ENCODE peak calls at places on chromosome 2, in seven cellular contexts. A is fibroblast of pulmonary artery, B is hepatocyte, N is GM23338, V is fibroblast of mammary gland, Y is adrenal gland, R is tibial artery. X is an unnamed sample.

GRCh38 chr2:60641866-60642788 is 88.7 kb upstream of the BCL11A start:
- DNase-seq in A (peak), B (peak), N (peak), V (peak), Y (peak), R (no peak), X (peak)

GRCh38 chr2:101540518-101540917 is 65.6 kb upstream of the RFX8 start:
- DNase-seq in A (peak), B (no peak), N (no peak), V (peak), Y (no peak), R (no peak), X (no peak)

GRCh38 chr2:157439792-157440186 is 4.1 kb downstream of the CYTIP start:
- DNase-seq in A (no peak), B (no peak), N (no peak), V (no peak), Y (no peak), R (no peak), X (no peak)

GRCh38 chr2:225920621-225921020 is 521.1 kb downstream of the NYAP2 start:
- DNase-seq in A (no peak), B (no peak), N (no peak), V (peak), Y (no peak), R (no peak), X (no peak)

GRCh38 chr2:58620127-58620526 is 379.0 kb upstream of the FANCL start:
- DNase-seq in A (no peak), B (no peak), N (no peak), V (peak), Y (no peak), R (no peak), X (no peak)

GRCh38 chr2:218026676-218027425 is 24.1 kb upstream of the TNS1 start:
- DNase-seq in A (no peak), B (no peak), N (no peak), V (no peak), Y (no peak), R (peak), X (peak)

GRCh38 chr2:171551836-171552235 is 29.6 kb downstream of the CYBRD1 start:
- DNase-seq in A (peak), B (no peak), N (no peak), V (no peak), Y (no peak), R (no peak), X (no peak)

GRCh38 chr2:206275274-206276160 is 1.1 kb downstream of the ZDBF2 start:
- DNase-seq in A (peak), B (peak), N (peak), V (peak), Y (no peak), R (no peak), X (no peak)

GRCh38 chr2:101486258-101486701 is 11.4 kb upstream of the RFX8 start:
- DNase-seq in A (peak), B (no peak), N (no peak), V (no peak), Y (no peak), R (no peak), X (no peak)

GRCh38 chr2:118835739-118836410 is 11.6 kb downstream of the EN1 start:
- DNase-seq in A (no peak), B (no peak), N (peak), V (no peak), Y (no peak), R (no peak), X (no peak)

GRCh38 chr2:233349005-233349998 is 5.0 kb upstream of the DGKD start:
- DNase-seq in A (no peak), B (peak), N (no peak), V (no peak), Y (peak), R (no peak), X (no peak)

GRCh38 chr2:72173640-72174321 is 26.1 kb upstream of the CYP26B1 start:
- DNase-seq in A (peak), B (no peak), N (peak), V (no peak), Y (no peak), R (no peak), X (no peak)

GRCh38 chr2:130381145-130381544 is 25.3 kb downstream of the PTPN18 start:
- DNase-seq in A (no peak), B (no peak), N (no peak), V (no peak), Y (no peak), R (no peak), X (no peak)

GRCh38 chr2:10775831-10776230 is 36.8 kb downstream of the PDIA6 start:
- DNase-seq in A (no peak), B (no peak), N (no peak), V (no peak), Y (no peak), R (peak), X (no peak)

GRCh38 chr2:129888896-129889295 is 90.6 kb upstream of the RAB6C start:
- DNase-seq in A (peak), B (peak), N (no peak), V (peak), Y (no peak), R (no peak), X (no peak)

GRCh38 chr2:99285521-99285920 is 15.5 kb downstream of the LYG1 start:
- DNase-seq in A (no peak), B (no peak), N (no peak), V (no peak), Y (no peak), R (no peak), X (no peak)

GRCh38 chr2:183283176-183283575 is 158.9 kb downstream of the NUP35 start:
- DNase-seq in A (no peak), B (no peak), N (no peak), V (peak), Y (no peak), R (no peak), X (no peak)

GRCh38 chr2:11553661-11554429 is 20.0 kb downstream of the GREB1 start:
- DNase-seq in A (peak), B (no peak), N (no peak), V (peak), Y (no peak), R (no peak), X (no peak)

GRCh38 chr2:101151141-101151858 is at the start of gene TBC1D8:
- DNase-seq in A (peak), B (peak), N (peak), V (peak), Y (peak), R (peak), X (no peak)

GRCh38 chr2:209638346-209638745 is 133.3 kb upstream of the UNC80 start:
- DNase-seq in A (peak), B (no peak), N (no peak), V (peak), Y (no peak), R (no peak), X (no peak)

GRCh38 chr2:4635289-4635688 is 931.9 kb downstream of the DCDC2C start:
- DNase-seq in A (no peak), B (no peak), N (no peak), V (no peak), Y (no peak), R (no peak), X (peak)

GRCh38 chr2:19857100-19857499 is 44.7 kb downstream of the TTC32 start:
- DNase-seq in A (no peak), B (no peak), N (no peak), V (no peak), Y (no peak), R (no peak), X (no peak)

GRCh38 chr2:235614900-235615712 is 121.3 kb downstream of the AGAP1 start:
- DNase-seq in A (peak), B (no peak), N (no peak), V (peak), Y (peak), R (peak), X (no peak)

GRCh38 chr2:132975490-132976105 is 305.6 kb upstream of the LYPD1 start:
- DNase-seq in A (no peak), B (no peak), N (peak), V (no peak), Y (no peak), R (no peak), X (no peak)

GRCh38 chr2:223465793-223466192 is 136.4 kb downstream of the SCG2 start:
- DNase-seq in A (peak), B (peak), N (no peak), V (peak), Y (peak), R (peak), X (no peak)

GRCh38 chr2:240435955-240436625 is 627 bp downstream of the GPC1 start:
- DNase-seq in A (peak), B (peak), N (no peak), V (no peak), Y (peak), R (peak), X (no peak)

GRCh38 chr2:20213651-20214565 is 11.0 kb downstream of the SDC1 start:
- DNase-seq in A (peak), B (peak), N (no peak), V (no peak), Y (no peak), R (no peak), X (no peak)

GRCh38 chr2:120254178-120254577 is 1.5 kb downstream of the RALB start:
- DNase-seq in A (no peak), B (no peak), N (no peak), V (no peak), Y (no peak), R (no peak), X (no peak)

GRCh38 chr2:210195066-210195852 is 24.1 kb upstream of the KANSL1L start:
- DNase-seq in A (peak), B (peak), N (peak), V (peak), Y (no peak), R (no peak), X (no peak)

GRCh38 chr2:8647462-8647857 is 34.4 kb upstream of the ID2 start:
- DNase-seq in A (no peak), B (no peak), N (no peak), V (no peak), Y (no peak), R (no peak), X (no peak)

GRCh38 chr2:8649718-8650117 is 32.1 kb upstream of the ID2 start:
- DNase-seq in A (no peak), B (no peak), N (no peak), V (no peak), Y (no peak), R (no peak), X (no peak)

GRCh38 chr2:8650256-8650655 is 31.6 kb upstream of the ID2 start:
- DNase-seq in A (no peak), B (no peak), N (no peak), V (no peak), Y (no peak), R (no peak), X (no peak)

GRCh38 chr2:8646731-8647461 is 35.0 kb upstream of the ID2 start:
- DNase-seq in A (no peak), B (no peak), N (no peak), V (no peak), Y (no peak), R (no peak), X (no peak)

GRCh38 chr2:8648441-8648840 is 33.4 kb upstream of the ID2 start:
- DNase-seq in A (no peak), B (no peak), N (no peak), V (no peak), Y (no peak), R (no peak), X (no peak)
- H3K4me3 ChIP-seq in A (no peak), B (no peak), N (no peak), V (no peak), Y (no peak), R (no peak), X (no peak)

DNA sequence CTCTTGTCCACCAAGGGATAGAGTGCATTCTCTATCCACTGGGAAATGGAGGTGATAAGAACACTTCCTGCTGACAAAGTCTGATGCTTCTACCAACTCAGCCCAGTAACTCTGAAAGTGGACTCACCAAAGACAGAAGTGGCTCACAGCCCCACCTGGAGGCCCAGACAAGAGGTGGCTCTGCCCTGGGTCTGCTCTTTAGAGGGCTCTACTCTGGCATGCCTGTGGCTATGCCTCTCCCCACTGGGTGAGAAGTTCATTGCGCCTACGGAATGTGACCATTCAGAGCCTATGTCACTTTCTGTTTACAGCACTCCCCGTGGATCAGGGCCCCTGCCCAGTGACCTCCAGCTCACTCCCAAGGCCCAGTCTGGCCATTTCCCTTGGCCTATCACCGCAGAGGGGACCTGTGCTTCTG is 13.5 kb upstream of the XDH start:
- DNase-seq in A (peak), B (no peak), N (peak), V (peak), Y (no peak), R (no peak), X (no peak)
- TF ChIP-seq CTCF in A (peak), B (no peak), N (peak), V (peak), Y (no peak), R (no peak), X (no peak)

GRCh38 chr2:70523996-70524965 is 29.3 kb downstream of the TGFA start:
- DNase-seq in A (peak), B (no peak), N (peak), V (peak), Y (peak), R (no peak), X (no peak)
- H3K4me3 ChIP-seq in A (no peak), B (no peak), N (no peak), V (no peak), Y (no peak), R (no peak), X (no peak)

DNA sequence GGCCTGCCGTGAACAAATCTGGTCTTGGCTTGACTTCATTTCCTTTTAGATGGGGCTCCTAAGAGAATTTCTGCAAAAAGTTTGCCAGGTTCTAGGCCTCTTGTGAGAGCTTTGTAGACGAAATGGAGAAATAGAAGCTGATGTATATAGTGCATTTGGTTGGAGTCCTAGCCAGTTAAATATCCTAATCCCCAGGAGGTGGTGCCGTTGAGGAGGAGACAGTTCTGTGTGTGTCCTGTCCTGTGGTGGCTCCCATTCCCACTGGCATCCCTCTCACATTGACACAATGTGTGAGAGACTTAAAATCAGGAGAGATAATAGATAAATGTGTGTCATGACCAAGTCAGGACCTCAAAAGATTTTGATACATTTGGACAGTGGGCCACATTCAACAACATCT is 34.6 kb upstream of the DNER start:
- DNase-seq in A (no peak), B (no peak), N (peak), V (no peak), Y (no peak), R (no peak), X (no peak)
- TF ChIP-seq CTCF in A (no peak), B (no peak), N (peak), V (peak), Y (no peak), R (no peak), X (no peak)

GRCh38 chr2:159137511-159138101 is 148.9 kb downstream of the WDSUB1 start:
- DNase-seq in A (peak), B (no peak), N (no peak), V (peak), Y (no peak), R (no peak), X (peak)

GRCh38 chr2:159133795-159134194 is 152.7 kb downstream of the WDSUB1 start:
- DNase-seq in A (peak), B (no peak), N (no peak), V (peak), Y (no peak), R (no peak), X (no peak)

GRCh38 chr2:159138642-159139182 is 147.8 kb downstream of the WDSUB1 start:
- DNase-seq in A (no peak), B (no peak), N (no peak), V (no peak), Y (no peak), R (no peak), X (no peak)

GRCh38 chr2:159134979-159135378 is 151.5 kb downstream of the WDSUB1 start:
- DNase-seq in A (no peak), B (no peak), N (no peak), V (no peak), Y (no peak), R (no peak), X (no peak)

GRCh38 chr2:159136405-159136804 is 150.1 kb downstream of the WDSUB1 start:
- DNase-seq in A (no peak), B (no peak), N (no peak), V (no peak), Y (no peak), R (no peak), X (no peak)
- H3K4me3 ChIP-seq in A (no peak), B (no peak), N (no peak), V (no peak), Y (no peak), R (no peak), X (no peak)

GRCh38 chr2:140586379-140586778 is 1544.4 kb downstream of the LRP1B start:
- DNase-seq in A (peak), B (peak), N (peak), V (peak), Y (no peak), R (no peak), X (peak)
- TF ChIP-seq CTCF in A (peak), B (peak), N (peak), V (peak), Y (peak), R (no peak), X (peak)

DNA sequence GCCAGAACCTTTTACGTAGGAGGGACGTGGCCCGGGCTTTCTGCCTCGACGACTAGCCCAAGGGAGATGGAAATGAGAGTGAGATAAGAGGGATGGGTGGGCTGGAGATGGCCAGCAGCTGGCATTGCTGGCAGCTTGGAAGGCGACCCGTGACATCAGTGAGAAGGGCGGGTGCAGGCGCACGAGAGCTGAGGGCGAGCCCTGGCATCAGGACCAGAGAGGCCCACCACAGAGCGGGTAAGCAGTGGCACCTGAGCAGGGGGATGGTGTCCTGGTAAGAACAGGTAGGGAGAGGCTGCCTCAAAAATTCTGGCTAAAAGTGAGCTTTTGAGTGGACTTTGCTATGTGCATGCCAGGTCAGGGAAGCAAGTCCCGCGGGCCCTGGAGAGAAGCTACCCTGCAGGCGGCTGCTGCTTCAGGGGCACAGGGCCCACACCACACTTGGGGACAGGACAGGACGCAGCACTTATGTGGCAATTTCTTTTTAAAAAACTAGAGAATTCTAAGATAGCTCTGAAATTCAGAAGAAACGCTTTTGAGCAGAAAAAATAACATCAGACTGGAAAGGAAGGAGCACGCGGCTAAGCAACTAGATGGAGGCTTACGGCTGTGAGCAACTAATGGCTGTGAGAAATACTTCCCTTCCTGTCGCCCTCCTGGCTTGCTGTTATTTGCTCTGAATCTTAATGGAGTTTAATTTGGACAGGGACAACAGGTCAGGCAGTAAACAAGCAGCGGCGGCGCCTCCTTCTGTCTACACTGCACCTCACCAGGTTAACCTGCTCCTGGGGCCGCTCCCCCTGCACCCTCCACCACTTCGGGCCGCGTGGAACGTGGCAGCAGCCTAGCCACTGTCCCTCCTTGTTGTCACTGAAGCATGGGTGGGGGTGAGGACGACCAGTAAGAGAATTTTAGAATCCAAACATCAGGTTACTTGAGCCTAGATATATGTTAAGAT is 20.5 kb downstream of the THAP4 start:
- DNase-seq in A (no peak), B (no peak), N (peak), V (no peak), Y (no peak), R (no peak), X (peak)
- H3K4me3 ChIP-seq in A (no peak), B (no peak), N (no peak), V (no peak), Y (no peak), R (no peak), X (peak)

GRCh38 chr2:127698553-127699355 is 2.5 kb upstream of the SFT2D3 start:
- DNase-seq in A (no peak), B (no peak), N (no peak), V (no peak), Y (no peak), R (no peak), X (no peak)

GRCh38 chr2:127702395-127703009 is 1.2 kb downstream of the SFT2D3 start:
- DNase-seq in A (no peak), B (no peak), N (no peak), V (no peak), Y (no peak), R (no peak), X (no peak)

GRCh38 chr2:127701651-127702394 is 526 bp downstream of the SFT2D3 start:
- DNase-seq in A (peak), B (peak), N (peak), V (peak), Y (peak), R (peak), X (peak)

GRCh38 chr2:127701193-127701650 is at the start of gene SFT2D3:
- DNase-seq in A (peak), B (peak), N (peak), V (peak), Y (peak), R (peak), X (peak)

DNA sequence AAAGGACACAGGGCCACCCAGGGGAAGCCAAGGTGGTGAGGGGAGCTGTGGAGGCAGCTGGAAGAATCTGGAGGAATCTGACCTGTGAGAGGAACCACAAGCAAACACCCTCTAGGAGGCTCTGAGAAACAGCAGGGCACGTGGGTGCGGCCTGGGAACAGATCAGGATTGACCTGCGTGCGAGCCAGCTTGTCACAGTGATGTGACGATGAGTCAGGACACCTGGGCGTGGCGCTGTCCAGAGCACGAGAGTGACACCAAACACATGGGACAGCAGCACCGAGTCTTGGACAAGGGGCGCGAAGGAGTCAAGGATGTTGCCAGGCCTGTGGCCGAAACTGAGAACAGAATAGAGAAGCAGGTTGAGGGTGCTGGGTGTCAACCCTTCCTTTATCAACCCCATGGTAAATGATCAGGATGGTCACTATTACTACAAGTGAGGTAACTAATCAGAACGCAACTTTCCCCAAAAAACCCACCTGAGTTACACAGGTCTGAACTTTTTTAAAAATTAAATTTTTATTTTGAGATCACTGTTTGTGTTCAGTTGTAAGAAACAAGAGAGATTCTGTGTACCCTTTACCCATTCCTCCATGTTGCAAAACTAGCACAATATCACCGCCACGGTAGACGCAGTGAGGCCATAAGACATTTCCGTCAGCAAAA is 637 bp upstream of the SFT2D3 start:
- DNase-seq in A (no peak), B (peak), N (peak), V (no peak), Y (peak), R (no peak), X (peak)
- TF ChIP-seq CTCF in A (no peak), B (no peak), N (no peak), V (no peak), Y (no peak), R (no peak), X (peak)